ENCODE peak calls at places on chromosomes 5 and 9, in six cellular contexts. One of them, this sample, is unnamed.

GRCh38 chr9:126114850-126115460 is 211.7 kb upstream of the MVB12B start:
- DNase-seq in caudate nucleus: no peak
- DNase-seq in ureter: no peak
- DNase-seq in GM03348: no peak
- DNase-seq in memory B cell: no peak
- DNase-seq in GM10248: no peak
- DNase-seq in this sample: no peak

GRCh38 chr9:107712390-107712789 is 222.8 kb upstream of the KLF4 start:
- DNase-seq in caudate nucleus: no peak
- DNase-seq in ureter: no peak
- DNase-seq in GM03348: peak; percentile 28
- DNase-seq in memory B cell: no peak
- DNase-seq in GM10248: no peak
- DNase-seq in this sample: no peak

GRCh38 chr5:89417990-89418820 is 535.2 kb upstream of the MEF2C start:
- DNase-seq in caudate nucleus: no peak
- DNase-seq in ureter: no peak
- DNase-seq in GM03348: no peak
- DNase-seq in memory B cell: no peak
- DNase-seq in GM10248: no peak
- DNase-seq in this sample: no peak

GRCh38 chr9:98091735-98092632 is 27.0 kb downstream of the TRIM14 start:
- DNase-seq in caudate nucleus: no peak
- DNase-seq in ureter: no peak
- DNase-seq in GM03348: no peak
- DNase-seq in memory B cell: no peak
- DNase-seq in GM10248: no peak
- DNase-seq in this sample: no peak

GRCh38 chr5:79395296-79395695 is 118.6 kb downstream of the HOMER1 start:
- DNase-seq in caudate nucleus: no peak
- DNase-seq in ureter: no peak
- DNase-seq in GM03348: no peak
- DNase-seq in memory B cell: no peak
- DNase-seq in GM10248: no peak
- DNase-seq in this sample: no peak

GRCh38 chr5:16784088-16784487 is 152.0 kb downstream of the MYO10 start:
- DNase-seq in caudate nucleus: no peak
- DNase-seq in ureter: no peak
- DNase-seq in GM03348: peak; percentile 55
- DNase-seq in memory B cell: no peak
- DNase-seq in GM10248: no peak
- DNase-seq in this sample: no peak

GRCh38 chr9:90680534-90680933 is 37.9 kb upstream of the DIRAS2 start:
- DNase-seq in caudate nucleus: no peak
- DNase-seq in ureter: no peak
- DNase-seq in GM03348: no peak
- DNase-seq in memory B cell: no peak
- DNase-seq in GM10248: no peak
- DNase-seq in this sample: no peak

GRCh38 chr9:2645569-2645968 is 24.0 kb downstream of the VLDLR start:
- DNase-seq in caudate nucleus: no peak
- DNase-seq in ureter: no peak
- DNase-seq in GM03348: no peak
- DNase-seq in memory B cell: no peak
- DNase-seq in GM10248: peak; percentile 40
- DNase-seq in this sample: no peak

GRCh38 chr9:78292716-78293497 is 4.0 kb upstream of the PSAT1 start:
- DNase-seq in caudate nucleus: no peak
- DNase-seq in ureter: no peak
- DNase-seq in GM03348: no peak
- DNase-seq in memory B cell: no peak
- DNase-seq in GM10248: no peak
- DNase-seq in this sample: no peak

GRCh38 chr5:134989291-134989830 is 21.7 kb downstream of the CATSPER3 start:
- DNase-seq in caudate nucleus: no peak
- DNase-seq in ureter: no peak
- DNase-seq in GM03348: no peak
- DNase-seq in memory B cell: no peak
- DNase-seq in GM10248: no peak
- DNase-seq in this sample: no peak

GRCh38 chr5:110013042-110013441 is 323.3 kb downstream of the MAN2A1 start:
- DNase-seq in caudate nucleus: no peak
- DNase-seq in ureter: no peak
- DNase-seq in GM03348: no peak
- DNase-seq in memory B cell: no peak
- DNase-seq in GM10248: no peak
- DNase-seq in this sample: no peak

GRCh38 chr9:71680189-71680983 is 87.9 kb downstream of the CEMIP2 start:
- DNase-seq in caudate nucleus: no peak
- DNase-seq in ureter: no peak
- DNase-seq in GM03348: peak; percentile 47
- DNase-seq in memory B cell: no peak
- DNase-seq in GM10248: no peak
- DNase-seq in this sample: no peak

GRCh38 chr5:122559676-122560075 is 215.2 kb upstream of the SNX2 start:
- DNase-seq in caudate nucleus: no peak
- DNase-seq in ureter: no peak
- DNase-seq in GM03348: no peak
- DNase-seq in memory B cell: no peak
- DNase-seq in GM10248: no peak
- DNase-seq in this sample: no peak

GRCh38 chr5:151270599-151270998 is 17.6 kb downstream of the GM2A start:
- DNase-seq in caudate nucleus: no peak
- DNase-seq in ureter: no peak
- DNase-seq in GM03348: no peak
- DNase-seq in memory B cell: no peak
- DNase-seq in GM10248: peak; percentile 64
- DNase-seq in this sample: peak; percentile 16

GRCh38 chr9:109323771-109324170 is 2.9 kb upstream of the EPB41L4B start:
- DNase-seq in caudate nucleus: no peak
- DNase-seq in ureter: no peak
- DNase-seq in GM03348: no peak
- DNase-seq in memory B cell: no peak
- DNase-seq in GM10248: no peak
- DNase-seq in this sample: no peak

GRCh38 chr5:139443766-139444473 is 4.6 kb upstream of the DNAJC18 start:
- DNase-seq in caudate nucleus: no peak
- DNase-seq in ureter: no peak
- DNase-seq in GM03348: peak; percentile 75
- DNase-seq in memory B cell: no peak
- DNase-seq in GM10248: no peak
- DNase-seq in this sample: peak; percentile 87

GRCh38 chr9:116278326-116278725 is 124.7 kb downstream of the PAPPA start:
- DNase-seq in caudate nucleus: no peak
- DNase-seq in ureter: no peak
- DNase-seq in GM03348: peak; percentile 16
- DNase-seq in memory B cell: no peak
- DNase-seq in GM10248: no peak
- DNase-seq in this sample: no peak

GRCh38 chr5:63962345-63962744 is at the start of gene HTR1A:
- DNase-seq in caudate nucleus: no peak
- DNase-seq in ureter: no peak
- DNase-seq in GM03348: no peak
- DNase-seq in memory B cell: no peak
- DNase-seq in GM10248: peak; percentile 6
- DNase-seq in this sample: no peak

GRCh38 chr5:123164019-123164418 is 75.0 kb downstream of the PRDM6 start:
- DNase-seq in caudate nucleus: no peak
- DNase-seq in ureter: no peak
- DNase-seq in GM03348: no peak
- DNase-seq in memory B cell: no peak
- DNase-seq in GM10248: no peak
- DNase-seq in this sample: no peak

GRCh38 chr5:107997338-107997979 is 326.7 kb upstream of the EFNA5 start:
- DNase-seq in caudate nucleus: no peak
- DNase-seq in ureter: no peak
- DNase-seq in GM03348: peak; percentile 4
- DNase-seq in memory B cell: no peak
- DNase-seq in GM10248: no peak
- DNase-seq in this sample: peak; percentile 1

GRCh38 chr9:121862973-121863372 is 211.5 kb downstream of the DAB2IP start:
- DNase-seq in caudate nucleus: no peak
- DNase-seq in ureter: no peak
- DNase-seq in GM03348: no peak
- DNase-seq in memory B cell: no peak
- DNase-seq in GM10248: no peak
- DNase-seq in this sample: no peak

GRCh38 chr5:125411163-125412050 is 665.0 kb upstream of the ZNF608 start:
- DNase-seq in caudate nucleus: peak; percentile 50
- DNase-seq in ureter: no peak
- DNase-seq in GM03348: peak; percentile 17
- DNase-seq in memory B cell: no peak
- DNase-seq in GM10248: peak; percentile 31
- DNase-seq in this sample: no peak

GRCh38 chr9:126516936-126517750 is 96.6 kb upstream of the LMX1B start:
- DNase-seq in caudate nucleus: no peak
- DNase-seq in ureter: no peak
- DNase-seq in GM03348: peak; percentile 92
- DNase-seq in memory B cell: no peak
- DNase-seq in GM10248: peak; percentile 57
- DNase-seq in this sample: peak; percentile 89

GRCh38 chr5:134568339-134568700 is 42.9 kb downstream of the JADE2 start:
- DNase-seq in caudate nucleus: no peak
- DNase-seq in ureter: no peak
- DNase-seq in GM03348: no peak
- DNase-seq in memory B cell: no peak
- DNase-seq in GM10248: no peak
- DNase-seq in this sample: no peak

GRCh38 chr5:135438712-135439111 is 8.4 kb downstream of the DCANP1 start:
- DNase-seq in caudate nucleus: no peak
- DNase-seq in ureter: no peak
- DNase-seq in GM03348: no peak
- DNase-seq in memory B cell: peak; percentile 4
- DNase-seq in GM10248: no peak
- DNase-seq in this sample: no peak

GRCh38 chr9:4550777-4551476 is 60.7 kb downstream of the SLC1A1 start:
- DNase-seq in caudate nucleus: no peak
- DNase-seq in ureter: no peak
- DNase-seq in GM03348: no peak
- DNase-seq in memory B cell: no peak
- DNase-seq in GM10248: no peak
- DNase-seq in this sample: no peak

GRCh38 chr9:2625427-2625826 is 3.8 kb downstream of the VLDLR start:
- DNase-seq in caudate nucleus: no peak
- DNase-seq in ureter: no peak
- DNase-seq in GM03348: no peak
- DNase-seq in memory B cell: no peak
- DNase-seq in GM10248: no peak
- DNase-seq in this sample: no peak

GRCh38 chr9:86079421-86080111 is 19.8 kb downstream of the GOLM1 start:
- DNase-seq in caudate nucleus: no peak
- DNase-seq in ureter: no peak
- DNase-seq in GM03348: peak; percentile 35
- DNase-seq in memory B cell: no peak
- DNase-seq in GM10248: no peak
- DNase-seq in this sample: no peak

GRCh38 chr5:158538506-158539074 is 561.1 kb downstream of the EBF1 start:
- DNase-seq in caudate nucleus: no peak
- DNase-seq in ureter: no peak
- DNase-seq in GM03348: no peak
- DNase-seq in memory B cell: peak; percentile 14
- DNase-seq in GM10248: peak; percentile 44
- DNase-seq in this sample: no peak